ENCODE peak calls at places on chromosomes 4 and X, in eight cellular contexts. C is A549, B is mammary epithelial cell, V is body of pancreas, J is dorsolateral prefrontal cortex, M is astrocyte, G is trophoblast cell, N is coronary artery. H is an unnamed sample.

GRCh38 chr4:139014391-139015268 is 951 bp upstream of the NOCT start:
- DNase-seq in N (no peak), B (peak; percentile 95), M (peak; percentile 97), C (peak; percentile 77), J (no peak), V (peak; percentile 15), G (peak; percentile 77), H (no peak)

GRCh38 chrX:31293409-31293808 is 221.6 kb upstream of the FTHL17 start:
- DNase-seq in J (no peak), M (no peak), N (no peak), C (no peak), B (no peak), G (no peak), V (peak; percentile 23), H (no peak)

GRCh38 chr4:14069871-14070270 is 442.3 kb upstream of the BOD1L1 start:
- DNase-seq in G (no peak), M (no peak), B (no peak), J (no peak), N (no peak), C (no peak), V (no peak), H (no peak)

GRCh38 chr4:26320159-26320452 is 708 bp upstream of the RBPJ start:
- DNase-seq in J (no peak), N (no peak), V (no peak), M (peak; percentile 37), C (no peak), B (no peak), G (no peak), H (no peak)

GRCh38 chr4:14752341-14753046 is 249.8 kb upstream of the CPEB2 start:
- DNase-seq in J (no peak), C (no peak), M (no peak), G (no peak), B (no peak), N (no peak), V (no peak), H (no peak)

GRCh38 chr4:27318740-27319139 is 458.1 kb downstream of the STIM2 start:
- DNase-seq in M (no peak), V (peak; percentile 51), B (peak; percentile 24), N (no peak), G (peak; percentile 11), C (peak; percentile 4), J (no peak), H (no peak)

GRCh38 chr4:4859010-4859798 is at the start of gene MSX1:
- DNase-seq in G (no peak), V (peak; percentile 92), B (peak; percentile 82), J (peak; percentile 84), C (peak; percentile 72), M (peak; percentile 67), N (peak; percentile 87), H (peak; percentile 12)

GRCh38 chr4:187103351-187103750 is 379.7 kb upstream of the FAT1 start:
- DNase-seq in C (no peak), G (no peak), N (no peak), J (no peak), B (no peak), M (no peak), V (no peak), H (no peak)

GRCh38 chr4:73520821-73521220 is 39.3 kb downstream of the AFM start:
- DNase-seq in G (no peak), M (peak; percentile 56), V (no peak), C (no peak), J (no peak), B (no peak), N (no peak), H (no peak)

GRCh38 chrX:140180585-140180984 is 215.3 kb upstream of the CXorf66 start:
- DNase-seq in M (peak; percentile 95), G (no peak), V (no peak), J (no peak), C (no peak), N (no peak), B (peak; percentile 85), H (no peak)

GRCh38 chrX:120291211-120291610 is 20.1 kb downstream of the TMEM255A start:
- DNase-seq in J (no peak), C (no peak), M (no peak), N (no peak), V (no peak), G (no peak), B (no peak), H (no peak)

GRCh38 chrX:120290107-120290506 is 21.2 kb downstream of the TMEM255A start:
- DNase-seq in N (no peak), M (no peak), G (no peak), B (no peak), C (no peak), V (no peak), J (no peak), H (no peak)

GRCh38 chrX:120282697-120283096 is 28.6 kb downstream of the TMEM255A start:
- DNase-seq in C (no peak), B (no peak), M (no peak), J (no peak), V (no peak), N (no peak), G (no peak), H (no peak)

GRCh38 chrX:120286733-120287512 is 24.3 kb downstream of the TMEM255A start:
- DNase-seq in N (no peak), B (no peak), G (no peak), C (no peak), V (no peak), M (no peak), J (no peak), H (no peak)

GRCh38 chrX:120287513-120288112 is 23.6 kb downstream of the TMEM255A start:
- DNase-seq in J (no peak), V (no peak), G (no peak), C (no peak), M (no peak), N (no peak), B (no peak), H (no peak)
- H3K27ac ChIP-seq in J (no peak overlapping the region), V (no peak overlapping the region), G (no peak overlapping the region), C (no peak overlapping the region), M (no peak overlapping the region), N (no peak overlapping the region), B (no peak overlapping the region), H (no peak overlapping the region)

DNA sequence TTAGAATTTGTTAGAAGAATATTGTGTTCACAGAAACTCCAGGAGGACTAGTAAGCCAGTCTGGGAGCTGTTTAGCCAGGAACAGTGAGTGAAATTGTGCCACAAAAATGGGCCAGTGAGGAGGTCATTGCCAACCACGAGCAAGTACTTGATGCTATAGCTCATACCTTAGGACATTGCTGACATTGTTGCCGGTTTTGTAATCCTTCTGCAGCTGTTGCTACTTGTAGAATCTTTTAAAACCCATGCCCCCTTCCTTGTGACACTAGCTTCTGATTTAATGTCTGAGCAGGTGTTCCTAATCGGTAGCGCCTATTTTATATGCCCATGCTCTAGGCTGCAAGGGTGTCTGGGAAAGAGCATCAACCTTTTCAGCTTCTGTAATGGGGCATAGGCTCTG is 2.5 kb downstream of the POLA1 start:
- DNase-seq in G (peak; percentile 20), B (no peak), J (no peak), V (no peak), M (no peak), N (no peak), C (no peak), H (no peak)
- H3K4me3 ChIP-seq in G (no peak overlapping the region), B (no peak overlapping the region), J (no peak overlapping the region), V (no peak overlapping the region), M (no peak overlapping the region), N (no peak overlapping the region), C (no peak overlapping the region), H (no peak overlapping the region)

GRCh38 chr4:76692761-76693160 is 205.2 kb downstream of the SOWAHB start:
- DNase-seq in N (no peak), M (no peak), J (no peak), B (no peak), V (no peak), G (peak; percentile 38), C (no peak), H (no peak)

GRCh38 chr4:76689079-76689817 is 208.7 kb downstream of the SOWAHB start:
- DNase-seq in C (peak; percentile 47), N (no peak), J (no peak), M (no peak), V (peak; percentile 76), G (peak; percentile 43), B (peak; percentile 68), H (no peak)

GRCh38 chr4:76691767-76692689 is 205.9 kb downstream of the SOWAHB start:
- DNase-seq in C (no peak), V (no peak), B (peak; percentile 14), M (no peak), J (no peak), N (no peak), G (peak; percentile 50), H (no peak)

GRCh38 chr4:76690091-76690905 is 207.6 kb downstream of the SOWAHB start:
- DNase-seq in B (peak; percentile 41), C (peak; percentile 14), N (no peak), V (peak; percentile 40), J (no peak), M (no peak), G (peak; percentile 48), H (no peak)

GRCh38 chr4:76690906-76691275 is 207.1 kb downstream of the SOWAHB start:
- DNase-seq in M (no peak), J (no peak), B (no peak), C (no peak), N (no peak), V (no peak), G (no peak), H (no peak)
- H3K27ac ChIP-seq in M (no peak overlapping the region), J (no peak overlapping the region), B (peak overlapping the region; percentile 91), C (peak overlapping the region; percentile 30), N (peak overlapping the region; percentile 80), V (peak overlapping the region; percentile 19), G (no peak overlapping the region), H (no peak overlapping the region)

GRCh38 chrX:151975228-151975593 is 735 bp upstream of the GABRE start:
- DNase-seq in V (no peak), G (no peak), J (no peak), M (no peak), C (no peak), B (no peak), N (no peak), H (no peak)

GRCh38 chrX:151974336-151975227 is at the start of gene GABRE:
- DNase-seq in G (peak; percentile 17), M (no peak), J (no peak), N (peak; percentile 74), V (peak; percentile 63), C (no peak), B (no peak), H (no peak)

GRCh38 chrX:151973851-151974335 is 583 bp downstream of the GABRE start:
- DNase-seq in G (no peak), M (no peak), V (peak; percentile 57), C (no peak), N (peak; percentile 71), B (peak; percentile 32), J (no peak), H (no peak)

GRCh38 chrX:151977009-151977408 is 2.5 kb upstream of the GABRE start:
- DNase-seq in V (no peak), J (no peak), G (peak; percentile 30), N (peak; percentile 40), M (no peak), C (no peak), B (no peak), H (no peak)

DNA sequence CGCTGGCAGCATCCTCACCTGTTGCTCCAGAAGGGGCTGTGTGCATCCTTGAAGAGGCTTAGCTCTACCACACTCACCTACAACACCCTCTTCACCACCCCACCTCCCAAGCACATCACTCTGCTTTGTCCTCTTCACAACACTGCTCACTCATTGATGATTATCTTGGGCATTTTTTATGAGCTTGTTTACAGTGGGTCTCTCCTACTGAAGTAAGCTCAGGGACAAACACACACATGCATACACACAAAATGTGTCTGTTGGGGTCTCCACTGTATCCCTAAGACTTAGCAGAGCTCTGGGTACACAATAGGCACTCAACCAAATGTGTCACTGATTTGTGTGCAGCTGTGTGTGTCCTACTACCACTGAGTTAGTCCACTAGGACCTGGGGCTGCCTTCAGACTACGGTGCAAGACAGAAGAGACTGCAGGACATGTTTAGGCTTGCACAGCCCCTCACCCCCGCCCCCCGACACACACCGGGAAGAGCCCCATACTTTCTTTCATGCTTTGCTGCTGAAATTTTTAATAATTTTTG is 1.3 kb upstream of the GABRE start:
- DNase-seq in B (no peak), N (peak; percentile 43), G (no peak), M (no peak), V (no peak), J (no peak), C (no peak), H (no peak)
- H3K4me3 ChIP-seq in B (no peak overlapping the region), N (no peak overlapping the region), G (no peak overlapping the region), M (no peak overlapping the region), V (no peak overlapping the region), J (no peak overlapping the region), C (no peak overlapping the region), H (no peak overlapping the region)